ENCODE peak calls at places on chromosomes 2 and 18, in nine cellular contexts. K is brain microvascular endothelial cell, P is fibroblast of the aortic adventitia, Q is dorsolateral prefrontal cortex, E is thoracic aorta, M is bronchial epithelial cell, W is ureter, S is HFFc6, D is GM12891. L is an unnamed sample.

GRCh38 chr18:34219651-34220050 is 5.1 kb downstream of the NOL4 start:
- DNase-seq in P (no peak), K (no peak), D (no peak), S (no peak), E (no peak), M (no peak), Q (peak), W (no peak), L (no peak)

GRCh38 chr2:86000131-86000937 is 105.4 kb downstream of the POLR1A start:
- DNase-seq in S (no peak), E (no peak), D (no peak), M (no peak), W (no peak), K (no peak), P (peak), Q (no peak), L (no peak)

GRCh38 chr18:12989397-12990127 is 1.6 kb upstream of the CEP192 start:
- DNase-seq in E (no peak), D (no peak), M (no peak), K (no peak), P (no peak), Q (no peak), S (no peak), W (no peak), L (no peak)

GRCh38 chr18:27707201-27707600 is 469.7 kb downstream of the CDH2 start:
- DNase-seq in P (peak), D (no peak), Q (no peak), W (no peak), E (no peak), M (peak), S (no peak), K (no peak), L (no peak)

GRCh38 chr2:147275943-147276342 is 568.9 kb upstream of the ACVR2A start:
- DNase-seq in D (no peak), P (no peak), Q (no peak), S (no peak), K (peak), E (no peak), M (no peak), W (no peak), L (no peak)

GRCh38 chr2:70515938-70516337 is 37.7 kb downstream of the TGFA start:
- DNase-seq in W (no peak), K (no peak), S (no peak), Q (no peak), E (no peak), M (no peak), P (no peak), D (no peak), L (no peak)

GRCh38 chr2:39865751-39866150 is 86.7 kb upstream of the THUMPD2 start:
- DNase-seq in S (no peak), P (no peak), D (no peak), W (no peak), E (no peak), M (no peak), K (no peak), Q (no peak), L (no peak)

GRCh38 chr2:11540996-11541692 is 7.3 kb downstream of the GREB1 start:
- DNase-seq in D (no peak), S (no peak), W (no peak), M (no peak), E (no peak), P (no peak), Q (no peak), K (no peak), L (no peak)

GRCh38 chr2:197538412-197538811 is 22.5 kb downstream of the MOB4 start:
- DNase-seq in W (no peak), D (no peak), S (no peak), E (no peak), P (peak), M (no peak), Q (no peak), K (peak), L (no peak)

GRCh38 chr2:71578665-71579371 is 125.5 kb downstream of the DYSF start:
- DNase-seq in M (no peak), S (no peak), K (peak), W (no peak), E (peak), P (peak), Q (no peak), D (no peak), L (no peak)

GRCh38 chr18:2222270-2223185 is 348.8 kb downstream of the METTL4 start:
- DNase-seq in M (peak), D (no peak), K (no peak), E (no peak), P (no peak), W (no peak), Q (no peak), S (no peak), L (no peak)

GRCh38 chr2:197107291-197108269 is 181.1 kb upstream of the PGAP1 start:
- DNase-seq in W (no peak), M (no peak), P (peak), D (no peak), K (peak), Q (no peak), E (no peak), S (peak), L (no peak)

GRCh38 chr18:60383865-60384264 is 11.3 kb upstream of the MC4R start:
- DNase-seq in E (no peak), K (no peak), W (no peak), Q (no peak), S (no peak), D (no peak), P (no peak), M (no peak), L (no peak)

GRCh38 chr18:61817086-61817485 is 75.7 kb downstream of the RNF152 start:
- DNase-seq in W (no peak), D (no peak), S (peak), Q (no peak), K (peak), E (no peak), P (no peak), M (no peak), L (no peak)

GRCh38 chr2:215851091-215851490 is 162.3 kb downstream of the MREG start:
- DNase-seq in P (peak), E (no peak), S (peak), Q (no peak), D (no peak), K (peak), M (peak), W (no peak), L (no peak)